ENCODE peak calls at places on chromosomes 6 and 20, in nine cellular contexts. One of them, this sample, is unnamed.

GRCh38 chr20:53161073-53161472 is 188.9 kb downstream of the TSHZ2 start:
- DNase-seq in effector CD4-positive, alpha-beta T cell: no peak
- DNase-seq in upper lobe of left lung: no peak
- DNase-seq in NCI-H1930: no peak
- DNase-seq in NCI-H345: no peak
- DNase-seq in NAMALWA: no peak
- DNase-seq in ascending aorta: no peak
- DNase-seq in right lobe of liver: no peak
- DNase-seq in fibroblast of gingiva: no peak
- DNase-seq in this sample: no peak

GRCh38 chr6:158834675-158835385 is 15.7 kb upstream of the EZR start:
- DNase-seq in effector CD4-positive, alpha-beta T cell: no peak
- DNase-seq in upper lobe of left lung: peak
- DNase-seq in NCI-H1930: no peak
- DNase-seq in NCI-H345: no peak
- DNase-seq in NAMALWA: no peak
- DNase-seq in ascending aorta: no peak
- DNase-seq in right lobe of liver: no peak
- DNase-seq in fibroblast of gingiva: no peak
- DNase-seq in this sample: no peak

GRCh38 chr6:7254980-7255825 is 57.8 kb downstream of the SSR1 start:
- DNase-seq in effector CD4-positive, alpha-beta T cell: no peak
- DNase-seq in upper lobe of left lung: peak
- DNase-seq in NCI-H1930: no peak
- DNase-seq in NCI-H345: no peak
- DNase-seq in NAMALWA: no peak
- DNase-seq in ascending aorta: no peak
- DNase-seq in right lobe of liver: peak
- DNase-seq in fibroblast of gingiva: no peak
- DNase-seq in this sample: no peak

GRCh38 chr6:167207527-167207926 is 49.7 kb upstream of the GPR31 start:
- DNase-seq in effector CD4-positive, alpha-beta T cell: no peak
- DNase-seq in upper lobe of left lung: no peak
- DNase-seq in NCI-H1930: no peak
- DNase-seq in NCI-H345: no peak
- DNase-seq in NAMALWA: no peak
- DNase-seq in ascending aorta: no peak
- DNase-seq in right lobe of liver: no peak
- DNase-seq in fibroblast of gingiva: no peak
- DNase-seq in this sample: no peak

GRCh38 chr6:32483968-32484613 is 44.4 kb downstream of the HLA-DRA start:
- DNase-seq in effector CD4-positive, alpha-beta T cell: no peak
- DNase-seq in upper lobe of left lung: no peak
- DNase-seq in NCI-H1930: no peak
- DNase-seq in NCI-H345: no peak
- DNase-seq in NAMALWA: no peak
- DNase-seq in ascending aorta: no peak
- DNase-seq in right lobe of liver: no peak
- DNase-seq in fibroblast of gingiva: no peak
- DNase-seq in this sample: no peak

GRCh38 chr6:1027109-1027794 is 284.6 kb upstream of the FOXQ1 start:
- DNase-seq in effector CD4-positive, alpha-beta T cell: no peak
- DNase-seq in upper lobe of left lung: no peak
- DNase-seq in NCI-H1930: no peak
- DNase-seq in NCI-H345: no peak
- DNase-seq in NAMALWA: no peak
- DNase-seq in ascending aorta: no peak
- DNase-seq in right lobe of liver: no peak
- DNase-seq in fibroblast of gingiva: peak
- DNase-seq in this sample: no peak

GRCh38 chr20:5140195-5140594 is 13.4 kb downstream of the CDS2 start:
- DNase-seq in effector CD4-positive, alpha-beta T cell: no peak
- DNase-seq in upper lobe of left lung: no peak
- DNase-seq in NCI-H1930: no peak
- DNase-seq in NCI-H345: no peak
- DNase-seq in NAMALWA: no peak
- DNase-seq in ascending aorta: no peak
- DNase-seq in right lobe of liver: no peak
- DNase-seq in fibroblast of gingiva: no peak
- DNase-seq in this sample: no peak

GRCh38 chr20:52572687-52573086 is 381.1 kb upstream of the ZFP64 start:
- DNase-seq in effector CD4-positive, alpha-beta T cell: no peak
- DNase-seq in upper lobe of left lung: no peak
- DNase-seq in NCI-H1930: no peak
- DNase-seq in NCI-H345: no peak
- DNase-seq in NAMALWA: no peak
- DNase-seq in ascending aorta: no peak
- DNase-seq in right lobe of liver: no peak
- DNase-seq in fibroblast of gingiva: no peak
- DNase-seq in this sample: no peak

GRCh38 chr6:136593748-136594490 is 43.7 kb upstream of the MAP7 start:
- DNase-seq in effector CD4-positive, alpha-beta T cell: no peak
- DNase-seq in upper lobe of left lung: peak
- DNase-seq in NCI-H1930: no peak
- DNase-seq in NCI-H345: no peak
- DNase-seq in NAMALWA: peak
- DNase-seq in ascending aorta: peak
- DNase-seq in right lobe of liver: no peak
- DNase-seq in fibroblast of gingiva: peak
- DNase-seq in this sample: no peak

GRCh38 chr6:44332585-44332984 is 9.9 kb upstream of the SPATS1 start:
- DNase-seq in effector CD4-positive, alpha-beta T cell: no peak
- DNase-seq in upper lobe of left lung: no peak
- DNase-seq in NCI-H1930: no peak
- DNase-seq in NCI-H345: no peak
- DNase-seq in NAMALWA: no peak
- DNase-seq in ascending aorta: no peak
- DNase-seq in right lobe of liver: no peak
- DNase-seq in fibroblast of gingiva: no peak
- DNase-seq in this sample: no peak

GRCh38 chr6:19052219-19052618 is 665.1 kb downstream of the RNF144B start:
- DNase-seq in effector CD4-positive, alpha-beta T cell: no peak
- DNase-seq in upper lobe of left lung: no peak
- DNase-seq in NCI-H1930: no peak
- DNase-seq in NCI-H345: no peak
- DNase-seq in NAMALWA: no peak
- DNase-seq in ascending aorta: no peak
- DNase-seq in right lobe of liver: no peak
- DNase-seq in fibroblast of gingiva: no peak
- DNase-seq in this sample: no peak

GRCh38 chr6:106747139-106747538 is 117.8 kb downstream of the QRSL1 start:
- DNase-seq in effector CD4-positive, alpha-beta T cell: no peak
- DNase-seq in upper lobe of left lung: no peak
- DNase-seq in NCI-H1930: no peak
- DNase-seq in NCI-H345: peak
- DNase-seq in NAMALWA: no peak
- DNase-seq in ascending aorta: no peak
- DNase-seq in right lobe of liver: no peak
- DNase-seq in fibroblast of gingiva: no peak
- DNase-seq in this sample: no peak

GRCh38 chr20:18304618-18305017 is 16.3 kb downstream of the ZNF133 start:
- DNase-seq in effector CD4-positive, alpha-beta T cell: no peak
- DNase-seq in upper lobe of left lung: no peak
- DNase-seq in NCI-H1930: no peak
- DNase-seq in NCI-H345: no peak
- DNase-seq in NAMALWA: peak
- DNase-seq in ascending aorta: no peak
- DNase-seq in right lobe of liver: no peak
- DNase-seq in fibroblast of gingiva: no peak
- DNase-seq in this sample: no peak

GRCh38 chr20:16111853-16112412 is 461.3 kb downstream of the KIF16B start:
- DNase-seq in effector CD4-positive, alpha-beta T cell: no peak
- DNase-seq in upper lobe of left lung: no peak
- DNase-seq in NCI-H1930: no peak
- DNase-seq in NCI-H345: peak
- DNase-seq in NAMALWA: no peak
- DNase-seq in ascending aorta: no peak
- DNase-seq in right lobe of liver: no peak
- DNase-seq in fibroblast of gingiva: no peak
- DNase-seq in this sample: no peak

GRCh38 chr20:46963196-46963529 is 68.5 kb downstream of the EYA2 start:
- DNase-seq in effector CD4-positive, alpha-beta T cell: no peak
- DNase-seq in upper lobe of left lung: no peak
- DNase-seq in NCI-H1930: no peak
- DNase-seq in NCI-H345: peak
- DNase-seq in NAMALWA: no peak
- DNase-seq in ascending aorta: no peak
- DNase-seq in right lobe of liver: no peak
- DNase-seq in fibroblast of gingiva: no peak
- DNase-seq in this sample: no peak

GRCh38 chr6:91719414-91719813 is 1132.5 kb upstream of the MAP3K7 start:
- DNase-seq in effector CD4-positive, alpha-beta T cell: no peak
- DNase-seq in upper lobe of left lung: no peak
- DNase-seq in NCI-H1930: no peak
- DNase-seq in NCI-H345: no peak
- DNase-seq in NAMALWA: no peak
- DNase-seq in ascending aorta: no peak
- DNase-seq in right lobe of liver: no peak
- DNase-seq in fibroblast of gingiva: no peak
- DNase-seq in this sample: no peak

GRCh38 chr20:45117581-45117980 is 2.6 kb upstream of the WFDC5 start:
- DNase-seq in effector CD4-positive, alpha-beta T cell: no peak
- DNase-seq in upper lobe of left lung: no peak
- DNase-seq in NCI-H1930: no peak
- DNase-seq in NCI-H345: no peak
- DNase-seq in NAMALWA: no peak
- DNase-seq in ascending aorta: no peak
- DNase-seq in right lobe of liver: no peak
- DNase-seq in fibroblast of gingiva: no peak
- DNase-seq in this sample: no peak

GRCh38 chr20:12594410-12595130 is 414.2 kb upstream of the SPTLC3 start:
- DNase-seq in effector CD4-positive, alpha-beta T cell: no peak
- DNase-seq in upper lobe of left lung: no peak
- DNase-seq in NCI-H1930: peak
- DNase-seq in NCI-H345: no peak
- DNase-seq in NAMALWA: peak
- DNase-seq in ascending aorta: no peak
- DNase-seq in right lobe of liver: no peak
- DNase-seq in fibroblast of gingiva: no peak
- DNase-seq in this sample: no peak

GRCh38 chr6:170210026-170210390 is 80.9 kb downstream of the DLL1 start:
- DNase-seq in effector CD4-positive, alpha-beta T cell: no peak
- DNase-seq in upper lobe of left lung: peak
- DNase-seq in NCI-H1930: no peak
- DNase-seq in NCI-H345: no peak
- DNase-seq in NAMALWA: no peak
- DNase-seq in ascending aorta: peak
- DNase-seq in right lobe of liver: no peak
- DNase-seq in fibroblast of gingiva: no peak
- DNase-seq in this sample: no peak

GRCh38 chr20:10637563-10637962 is 36.2 kb downstream of the JAG1 start:
- DNase-seq in effector CD4-positive, alpha-beta T cell: no peak
- DNase-seq in upper lobe of left lung: no peak
- DNase-seq in NCI-H1930: no peak
- DNase-seq in NCI-H345: no peak
- DNase-seq in NAMALWA: no peak
- DNase-seq in ascending aorta: peak
- DNase-seq in right lobe of liver: no peak
- DNase-seq in fibroblast of gingiva: no peak
- DNase-seq in this sample: no peak

GRCh38 chr20:2767768-2768631 is 32.4 kb downstream of the CPXM1 start:
- DNase-seq in effector CD4-positive, alpha-beta T cell: no peak
- DNase-seq in upper lobe of left lung: peak
- DNase-seq in NCI-H1930: no peak
- DNase-seq in NCI-H345: no peak
- DNase-seq in NAMALWA: no peak
- DNase-seq in ascending aorta: peak
- DNase-seq in right lobe of liver: peak
- DNase-seq in fibroblast of gingiva: peak
- DNase-seq in this sample: no peak

GRCh38 chr6:148835920-148836441 is 89.2 kb downstream of the UST start:
- DNase-seq in effector CD4-positive, alpha-beta T cell: no peak
- DNase-seq in upper lobe of left lung: no peak
- DNase-seq in NCI-H1930: no peak
- DNase-seq in NCI-H345: no peak
- DNase-seq in NAMALWA: no peak
- DNase-seq in ascending aorta: no peak
- DNase-seq in right lobe of liver: no peak
- DNase-seq in fibroblast of gingiva: peak
- DNase-seq in this sample: no peak

GRCh38 chr20:7879883-7880282 is 60.4 kb downstream of the HAO1 start:
- DNase-seq in effector CD4-positive, alpha-beta T cell: no peak
- DNase-seq in upper lobe of left lung: no peak
- DNase-seq in NCI-H1930: no peak
- DNase-seq in NCI-H345: peak
- DNase-seq in NAMALWA: no peak
- DNase-seq in ascending aorta: no peak
- DNase-seq in right lobe of liver: no peak
- DNase-seq in fibroblast of gingiva: peak
- DNase-seq in this sample: no peak

GRCh38 chr6:107670792-107671199 is 153.3 kb downstream of the SCML4 start:
- DNase-seq in effector CD4-positive, alpha-beta T cell: no peak
- DNase-seq in upper lobe of left lung: peak
- DNase-seq in NCI-H1930: no peak
- DNase-seq in NCI-H345: no peak
- DNase-seq in NAMALWA: peak
- DNase-seq in ascending aorta: peak
- DNase-seq in right lobe of liver: no peak
- DNase-seq in fibroblast of gingiva: no peak
- DNase-seq in this sample: no peak

GRCh38 chr6:150001295-150001990 is 23.9 kb downstream of the RAET1L start:
- DNase-seq in effector CD4-positive, alpha-beta T cell: no peak
- DNase-seq in upper lobe of left lung: no peak
- DNase-seq in NCI-H1930: no peak
- DNase-seq in NCI-H345: no peak
- DNase-seq in NAMALWA: no peak
- DNase-seq in ascending aorta: no peak
- DNase-seq in right lobe of liver: no peak
- DNase-seq in fibroblast of gingiva: no peak
- DNase-seq in this sample: no peak

GRCh38 chr20:38447931-38448675 is 13.0 kb upstream of the SNHG17 start:
- DNase-seq in effector CD4-positive, alpha-beta T cell: no peak
- DNase-seq in upper lobe of left lung: no peak
- DNase-seq in NCI-H1930: no peak
- DNase-seq in NCI-H345: no peak
- DNase-seq in NAMALWA: peak
- DNase-seq in ascending aorta: no peak
- DNase-seq in right lobe of liver: no peak
- DNase-seq in fibroblast of gingiva: no peak
- DNase-seq in this sample: no peak

GRCh38 chr6:26521485-26522391 is 16.4 kb upstream of the HMGN4 start:
- DNase-seq in effector CD4-positive, alpha-beta T cell: peak
- DNase-seq in upper lobe of left lung: peak
- DNase-seq in NCI-H1930: peak
- DNase-seq in NCI-H345: peak
- DNase-seq in NAMALWA: peak
- DNase-seq in ascending aorta: peak
- DNase-seq in right lobe of liver: peak
- DNase-seq in fibroblast of gingiva: peak
- DNase-seq in this sample: peak

GRCh38 chr20:375265-375889 is 5.2 kb upstream of the TRIB3 start:
- DNase-seq in effector CD4-positive, alpha-beta T cell: no peak
- DNase-seq in upper lobe of left lung: no peak
- DNase-seq in NCI-H1930: no peak
- DNase-seq in NCI-H345: no peak
- DNase-seq in NAMALWA: no peak
- DNase-seq in ascending aorta: no peak
- DNase-seq in right lobe of liver: no peak
- DNase-seq in fibroblast of gingiva: no peak
- DNase-seq in this sample: no peak

GRCh38 chr6:99967052-99967451 is 27.0 kb downstream of the MCHR2 start:
- DNase-seq in effector CD4-positive, alpha-beta T cell: no peak
- DNase-seq in upper lobe of left lung: no peak
- DNase-seq in NCI-H1930: no peak
- DNase-seq in NCI-H345: no peak
- DNase-seq in NAMALWA: no peak
- DNase-seq in ascending aorta: no peak
- DNase-seq in right lobe of liver: no peak
- DNase-seq in fibroblast of gingiva: no peak
- DNase-seq in this sample: no peak

GRCh38 chr6:12291083-12291784 is 1.1 kb downstream of the EDN1 start:
- DNase-seq in effector CD4-positive, alpha-beta T cell: no peak
- DNase-seq in upper lobe of left lung: no peak
- DNase-seq in NCI-H1930: no peak
- DNase-seq in NCI-H345: no peak
- DNase-seq in NAMALWA: no peak
- DNase-seq in ascending aorta: no peak
- DNase-seq in right lobe of liver: no peak
- DNase-seq in fibroblast of gingiva: no peak
- DNase-seq in this sample: no peak

GRCh38 chr6:87408721-87409155 is 966 bp downstream of the CFAP206 start:
- DNase-seq in effector CD4-positive, alpha-beta T cell: no peak
- DNase-seq in upper lobe of left lung: no peak
- DNase-seq in NCI-H1930: no peak
- DNase-seq in NCI-H345: no peak
- DNase-seq in NAMALWA: no peak
- DNase-seq in ascending aorta: no peak
- DNase-seq in right lobe of liver: no peak
- DNase-seq in fibroblast of gingiva: no peak
- DNase-seq in this sample: no peak